ENCODE peak calls at places on chromosomes 6 and 20, in four cellular contexts. A is B cell, S is NB4, D is heart left ventricle. B is an unnamed sample.

GRCh38 chr6:90940812-90941481 is 354.1 kb upstream of the MAP3K7 start:
- DNase-seq in A (no peak), S (peak), D (no peak), B (no peak)

GRCh38 chr6:164616917-164617524 is 692.4 kb downstream of the C6orf118 start:
- DNase-seq in A (no peak), S (no peak), D (no peak), B (no peak)

GRCh38 chr20:652611-653109 is 340 bp downstream of the SRXN1 start:
- DNase-seq in A (no peak), S (peak), D (no peak), B (peak)

GRCh38 chr6:76275746-76276145 is 203.3 kb upstream of the IMPG1 start:
- DNase-seq in A (no peak), S (peak), D (no peak), B (no peak)

GRCh38 chr20:14829897-14830296 is 492.5 kb upstream of the FLRT3 start:
- DNase-seq in A (no peak), S (no peak), D (no peak), B (no peak)

GRCh38 chr6:125988280-125988679 is 1.9 kb downstream of the TRMT11 start:
- DNase-seq in A (no peak), S (no peak), D (no peak), B (no peak)

GRCh38 chr20:45588800-45589199 is 9.7 kb upstream of the WFDC8 start:
- DNase-seq in A (no peak), S (no peak), D (no peak), B (no peak)

GRCh38 chr20:63775096-63775978 is 35.8 kb downstream of the SLC2A4RG start:
- DNase-seq in A (no peak), S (no peak), D (no peak), B (peak)

GRCh38 chr6:9647043-9647520 is 767.8 kb downstream of the TFAP2A start:
- DNase-seq in A (no peak), S (no peak), D (no peak), B (no peak)

GRCh38 chr20:23121766-23122095 is 35.6 kb upstream of the CD93 start:
- DNase-seq in A (no peak), S (no peak), D (no peak), B (no peak)

GRCh38 chr6:31157543-31158139 is at the start of gene CCHCR1:
- DNase-seq in A (no peak), S (no peak), D (no peak), B (no peak)

GRCh38 chr6:35719830-35720733 is 16.8 kb upstream of the ARMC12 start:
- DNase-seq in A (peak), S (peak), D (peak), B (peak)

GRCh38 chr6:35736293-35736894 is 438 bp upstream of the ARMC12 start:
- DNase-seq in A (peak), S (peak), D (peak), B (peak)

GRCh38 chr20:3045042-3045815 is 623 bp upstream of the MRPS26 start:
- DNase-seq in A (peak), S (peak), D (no peak), B (peak)

GRCh38 chr6:37049990-37050853 is 44.8 kb downstream of the FGD2 start:
- DNase-seq in A (peak), S (peak), D (peak), B (peak)

GRCh38 chr6:170092826-170093225 is 198.1 kb downstream of the DLL1 start:
- DNase-seq in A (no peak), S (no peak), D (no peak), B (no peak)

GRCh38 chr20:52402514-52402913 is 210.9 kb upstream of the ZFP64 start:
- DNase-seq in A (no peak), S (no peak), D (no peak), B (no peak)

GRCh38 chr6:44000164-44000842 is 126.9 kb downstream of the MRPL14 start:
- DNase-seq in A (no peak), S (peak), D (no peak), B (peak)

GRCh38 chr20:37309941-37310590 is 20.6 kb downstream of the MANBAL start:
- DNase-seq in A (no peak), S (no peak), D (no peak), B (no peak)

GRCh38 chr6:11043961-11044711 is at the start of gene ELOVL2:
- DNase-seq in A (no peak), S (peak), D (peak), B (peak)

GRCh38 chr20:38685853-38686473 is 38.3 kb upstream of the SLC32A1 start:
- DNase-seq in A (no peak), S (peak), D (peak), B (peak)

DNA sequence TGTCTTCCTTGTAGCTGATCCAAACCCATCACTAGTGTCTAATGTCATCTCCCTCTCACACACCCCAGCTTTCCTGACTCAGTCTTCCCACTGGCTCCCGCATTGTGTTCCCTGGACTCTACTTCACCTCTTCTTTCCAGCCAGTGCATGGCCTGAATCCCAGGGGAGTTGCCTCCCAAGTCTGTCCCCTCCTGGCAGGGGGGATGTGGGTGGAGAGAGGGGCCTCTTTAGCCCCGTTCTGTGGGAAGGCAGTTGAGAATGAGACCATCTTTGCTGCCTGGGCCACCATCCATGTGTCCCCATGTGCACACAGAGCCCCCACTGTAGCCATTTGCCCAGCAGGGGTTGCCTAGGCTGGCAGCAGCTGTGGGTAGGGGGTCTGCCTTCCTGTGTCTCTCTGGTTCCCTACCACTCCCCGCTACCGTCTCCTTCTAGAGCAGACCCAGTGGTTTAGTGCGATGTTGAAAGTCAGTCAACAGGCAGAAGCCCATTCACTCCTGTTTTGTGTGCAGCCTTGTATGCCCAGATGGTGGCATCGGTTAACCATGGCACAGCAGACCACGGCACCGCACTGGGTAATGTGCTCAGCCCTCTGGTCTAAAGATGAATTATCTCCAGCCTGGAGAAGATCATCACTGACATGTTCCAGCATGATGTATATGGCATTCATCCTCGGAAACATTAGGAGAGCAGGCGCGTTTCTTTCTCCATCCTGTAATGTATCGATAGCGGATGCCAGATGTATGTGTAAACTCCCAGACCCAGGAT is 178.8 kb upstream of the SNX9 start:
- DNase-seq in A (no peak), S (peak), D (no peak), B (peak)
- TF ChIP-seq CTCF in A (no peak), S (peak), D (no peak), B (peak)

GRCh38 chr6:4790158-4790899 is 14.1 kb downstream of the CDYL start:
- DNase-seq in A (no peak), S (peak), D (no peak), B (peak)
- TF ChIP-seq CTCF in A (no peak), S (no peak), D (peak), B (peak)

GRCh38 chr20:1702288-1702687 is 44.7 kb upstream of the SIRPG start:
- DNase-seq in A (no peak), S (peak), D (no peak), B (no peak)

GRCh38 chr20:1697592-1697991 is 40.0 kb upstream of the SIRPG start:
- DNase-seq in A (no peak), S (no peak), D (no peak), B (no peak)

GRCh38 chr20:1700990-1701389 is 43.4 kb upstream of the SIRPG start:
- DNase-seq in A (no peak), S (no peak), D (no peak), B (no peak)

GRCh38 chr20:1707588-1708449 is 50.2 kb upstream of the SIRPG start:
- DNase-seq in A (no peak), S (peak), D (no peak), B (no peak)

DNA sequence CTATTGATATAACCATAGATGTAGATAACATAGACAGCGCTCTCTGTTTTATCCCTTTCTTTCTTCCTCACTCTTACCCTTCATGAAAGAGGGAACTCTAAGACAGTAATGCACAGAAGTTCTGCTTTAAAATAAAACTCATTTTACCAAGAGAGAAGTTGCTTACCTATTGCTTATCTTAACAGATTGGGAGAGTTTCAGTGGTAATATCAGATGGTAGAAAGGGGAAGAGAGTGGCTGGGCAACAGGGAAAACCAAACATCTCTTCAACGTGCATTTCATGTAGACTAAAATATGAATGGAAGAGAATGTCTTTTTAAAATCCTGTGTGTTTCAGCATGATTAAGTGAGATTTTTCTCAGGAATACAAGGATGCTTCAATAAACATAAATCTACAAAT is 45.3 kb upstream of the SIRPG start:
- DNase-seq in A (no peak), S (peak), D (no peak), B (no peak)
- TF ChIP-seq CTCF in A (no peak), S (no peak), D (no peak), B (no peak)

GRCh38 chr6:141195251-141195832 is 937.4 kb upstream of the GJE1 start:
- DNase-seq in A (no peak), S (peak), D (no peak), B (no peak)
- TF ChIP-seq CTCF in A (no peak), S (no peak), D (no peak), B (no peak)

GRCh38 chr20:50152394-50153152 is 950 bp downstream of the PEDS1 start:
- DNase-seq in A (no peak), S (no peak), D (no peak), B (no peak)
- TF ChIP-seq CTCF in A (no peak), S (no peak), D (no peak), B (no peak)

DNA sequence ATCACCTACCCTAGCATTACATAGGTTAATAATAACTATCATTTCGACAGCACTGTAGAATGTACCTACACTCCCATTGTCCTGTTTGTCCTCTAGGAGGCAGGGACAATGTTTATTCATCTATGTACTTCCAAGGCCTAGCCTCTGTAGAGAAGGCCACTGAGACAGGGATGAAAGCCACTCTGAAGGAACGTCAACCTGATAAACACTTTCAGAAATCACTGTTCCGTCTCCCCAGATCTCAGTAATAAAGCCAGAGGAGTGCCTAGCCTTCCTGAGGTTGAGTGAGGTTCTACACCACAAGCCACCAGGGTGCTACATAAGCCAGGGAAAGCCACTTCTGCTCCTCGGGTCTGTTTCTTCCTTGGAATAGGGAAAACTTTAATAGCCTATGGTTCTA is 44.8 kb downstream of the POPDC3 start:
- DNase-seq in A (no peak), S (peak), D (no peak), B (no peak)
- TF ChIP-seq CTCF in A (no peak), S (no peak), D (peak), B (no peak)

DNA sequence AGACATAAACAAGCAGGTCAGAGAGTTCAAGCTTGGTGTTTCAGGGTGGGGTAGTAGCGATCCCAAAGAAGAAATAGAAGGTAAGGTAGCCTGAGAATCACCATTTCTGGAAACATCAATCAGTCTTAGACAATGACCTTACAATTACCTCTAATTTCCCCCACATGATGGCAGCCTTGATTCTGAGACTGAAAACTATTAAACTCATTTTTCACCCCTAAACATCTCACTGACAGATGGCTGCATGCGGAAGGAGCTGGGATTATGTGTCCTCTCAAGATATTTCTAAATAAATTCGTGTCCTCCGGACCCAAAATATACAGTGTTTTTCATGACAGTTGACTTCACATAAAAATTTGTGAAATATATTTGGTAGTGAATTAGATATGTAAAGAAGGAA is 61.0 kb downstream of the KIF6 start:
- DNase-seq in A (no peak), S (no peak), D (no peak), B (no peak)
- TF ChIP-seq CTCF in A (no peak), S (no peak), D (no peak), B (no peak)

DNA sequence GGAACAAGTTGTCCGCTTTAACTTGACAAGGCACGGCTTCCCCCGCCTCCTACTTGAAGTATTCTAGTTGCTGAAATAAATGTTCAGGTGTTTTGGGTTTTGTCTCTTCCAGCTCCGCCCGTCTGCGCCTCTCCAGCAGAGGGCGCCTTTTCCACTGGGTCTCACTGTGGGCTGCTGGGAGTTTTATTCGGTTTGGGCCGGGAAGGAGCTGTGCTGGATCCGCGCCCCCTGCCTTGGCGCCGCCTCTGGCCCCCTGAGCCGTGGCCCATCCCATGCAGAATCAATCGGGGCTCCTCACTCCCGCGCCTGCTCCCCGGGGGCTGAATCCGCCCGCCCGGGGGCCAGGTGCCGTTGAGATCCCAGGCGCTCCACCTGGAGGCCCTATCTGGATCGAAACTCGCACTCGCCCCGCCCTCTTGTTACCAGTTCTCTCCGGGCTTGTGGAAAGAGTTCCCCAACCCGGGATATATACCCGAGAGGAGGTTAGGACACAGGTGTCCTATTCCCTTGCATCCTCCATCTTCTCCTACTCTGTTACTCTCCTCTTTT is 51.0 kb upstream of the TCF21 start:
- DNase-seq in A (no peak), S (peak), D (no peak), B (peak)
- TF ChIP-seq CTCF in A (peak), S (peak), D (peak), B (peak)